ENCODE peak calls at places on chromosomes 11 and 22, in four cellular contexts. B, N, Z and T are unnamed samples.

GRCh38 chr11:45899448-45900174 is 7.5 kb downstream of the FREY1 start:
- DNase-seq in B (peak), N (peak), Z (peak), T (peak)

GRCh38 chr22:28132466-28132865 is 213.4 kb upstream of the PITPNB start:
- DNase-seq in B (no peak), N (no peak), Z (no peak), T (no peak)

GRCh38 chr11:66068154-66068821 is 1.8 kb upstream of the PACS1 start:
- DNase-seq in B (peak), N (peak), Z (peak), T (peak)

GRCh38 chr11:62725686-62726085 is 1.6 kb downstream of the HNRNPUL2 start:
- DNase-seq in B (no peak), N (no peak), Z (no peak), T (no peak)

GRCh38 chr22:36065462-36065774 is 36.8 kb upstream of the RBFOX2 start:
- DNase-seq in B (no peak), N (no peak), Z (no peak), T (peak)

GRCh38 chr22:21857501-21857914 is 9.9 kb downstream of the MAPK1 start:
- DNase-seq in B (no peak), N (no peak), Z (no peak), T (no peak)

GRCh38 chr22:38415561-38416321 is 39.3 kb downstream of the KCNJ4 start:
- DNase-seq in B (no peak), N (no peak), Z (no peak), T (no peak)

GRCh38 chr11:44989831-44990566 is 39.3 kb upstream of the TP53I11 start:
- DNase-seq in B (peak), N (peak), Z (no peak), T (no peak)

GRCh38 chr11:68914761-68915160 is 11.1 kb downstream of the IGHMBP2 start:
- DNase-seq in B (no peak), N (no peak), Z (no peak), T (no peak)

GRCh38 chr22:45882881-45883810 is 93.8 kb downstream of the WNT7B start:
- DNase-seq in B (no peak), N (no peak), Z (no peak), T (no peak)

GRCh38 chr11:31655483-31655882 is 145.9 kb downstream of the ELP4 start:
- DNase-seq in B (no peak), N (peak), Z (no peak), T (no peak)

GRCh38 chr11:107961480-107961879 is 33.2 kb downstream of the RAB39A start:
- DNase-seq in B (no peak), N (no peak), Z (no peak), T (no peak)

GRCh38 chr22:44793506-44794225 is 41.3 kb downstream of the ARHGAP8 start:
- DNase-seq in B (no peak), N (no peak), Z (no peak), T (no peak)

GRCh38 chr11:109960831-109961230 is 132.4 kb upstream of the ZC3H12C start:
- DNase-seq in B (no peak), N (peak), Z (no peak), T (no peak)

GRCh38 chr11:114180301-114181055 is 115.7 kb upstream of the NNMT start:
- DNase-seq in B (no peak), N (peak), Z (no peak), T (peak)

GRCh38 chr11:12090061-12090572 is 20.3 kb upstream of the MICAL2 start:
- DNase-seq in B (peak), N (peak), Z (no peak), T (peak)

GRCh38 chr11:117898059-117898458 is 21.6 kb upstream of the FXYD6 start:
- DNase-seq in B (no peak), N (no peak), Z (no peak), T (no peak)

GRCh38 chr22:50001388-50002231 is 11.0 kb downstream of the IL17REL start:
- DNase-seq in B (peak), N (no peak), Z (no peak), T (no peak)

GRCh38 chr11:76008474-76008873 is 193.5 kb downstream of the UVRAG start:
- DNase-seq in B (no peak), N (peak), Z (no peak), T (no peak)

GRCh38 chr11:64000026-64000739 is 13.9 kb downstream of the OTUB1 start:
- DNase-seq in B (peak), N (peak), Z (peak), T (peak)

GRCh38 chr11:76249195-76249741 is 43.0 kb upstream of the WNT11 start:
- DNase-seq in B (no peak), N (no peak), Z (no peak), T (no peak)

GRCh38 chr11:19713221-19714092 is 820 bp downstream of the NAV2 start:
- DNase-seq in B (no peak), N (no peak), Z (peak), T (no peak)

GRCh38 chr11:75275581-75275980 is 35.0 kb downstream of the TPBGL start:
- DNase-seq in B (peak), N (no peak), Z (peak), T (peak)

GRCh38 chr22:29003975-29004646 is 57.5 kb downstream of the C22orf31 start:
- DNase-seq in B (no peak), N (no peak), Z (no peak), T (no peak)

GRCh38 chr11:36308577-36308976 is 12.5 kb downstream of the PRR5L start:
- DNase-seq in B (no peak), N (no peak), Z (no peak), T (no peak)

GRCh38 chr11:43830928-43831440 is 49.6 kb upstream of the ALKBH3 start:
- DNase-seq in B (peak), N (peak), Z (peak), T (peak)

GRCh38 chr11:126790550-126790981 is 210.0 kb downstream of the KIRREL3 start:
- DNase-seq in B (no peak), N (peak), Z (no peak), T (no peak)

GRCh38 chr11:31355131-31355530 is 14.4 kb downstream of the DCDC1 start:
- DNase-seq in B (no peak), N (no peak), Z (no peak), T (no peak)

GRCh38 chr11:61472868-61473267 is 35.7 kb upstream of the LRRC10B start:
- DNase-seq in B (no peak), N (no peak), Z (no peak), T (no peak)

GRCh38 chr11:68798221-68798813 is 43.4 kb downstream of the CPT1A start:
- DNase-seq in B (peak), N (peak), Z (peak), T (peak)

GRCh38 chr11:18144243-18144642 is 11.9 kb downstream of the MRGPRX3 start:
- DNase-seq in B (no peak), N (no peak), Z (no peak), T (no peak)

GRCh38 chr22:25487508-25487907 is 77.0 kb upstream of the GRK3 start:
- DNase-seq in B (no peak), N (no peak), Z (no peak), T (no peak)

GRCh38 chr11:128660957-128661356 is 32.9 kb upstream of the FLI1 start:
- DNase-seq in B (no peak), N (no peak), Z (no peak), T (no peak)

GRCh38 chr11:134643115-134643514 is 231.1 kb upstream of the B3GAT1 start:
- DNase-seq in B (no peak), N (no peak), Z (no peak), T (no peak)

GRCh38 chr11:36774603-36775002 is 176.6 kb upstream of the RAG2 start:
- DNase-seq in B (no peak), N (peak), Z (no peak), T (no peak)

GRCh38 chr11:75276696-75277095 is 36.1 kb downstream of the TPBGL start:
- DNase-seq in B (peak), N (no peak), Z (no peak), T (peak)

GRCh38 chr22:39574779-39575551 is 4.4 kb downstream of the CACNA1I start:
- DNase-seq in B (no peak), N (peak), Z (no peak), T (no peak)